ENCODE peak calls at places on chromosome 17, in ten cellular contexts. W is SK-N-SH, N is left lung, Y is brain pericyte, H is uterus, A is EH, G is posterior cingulate gyrus, P is Right ventricle myocardium superior, T is NCI-H510A, S is iris pigment epithelial cell. Z is an unnamed sample.
A peak's percentile ranks its signal among the peaks of the same experiment; 100 is the strongest.

GRCh38 chr17:62704381-62704971 is 77.0 kb downstream of the MRC2 start:
- DNase-seq in W (no peak), N (peak; percentile 65), Y (no peak), H (peak; percentile 47), A (peak; percentile 43), G (peak; percentile 89), P (peak; percentile 58), T (peak; percentile 24), S (peak; percentile 50), Z (no peak)

GRCh38 chr17:58641937-58642336 is 49.9 kb downstream of the TEX14 start:
- DNase-seq in W (no peak), N (no peak), Y (no peak), H (no peak), A (peak; percentile 20), G (no peak), P (no peak), T (no peak), S (peak; percentile 15), Z (no peak)

GRCh38 chr17:40502716-40503115 is 1.3 kb upstream of the TNS4 start:
- DNase-seq in W (no peak), N (peak; percentile 14), Y (no peak), H (no peak), A (no peak), G (peak; percentile 15), P (no peak), T (no peak), S (no peak), Z (no peak)

GRCh38 chr17:77944390-77945222 is 13.9 kb upstream of the TNRC6C start:
- DNase-seq in W (no peak), N (no peak), Y (no peak), H (no peak), A (no peak), G (no peak), P (peak; percentile 60), T (no peak), S (no peak), Z (no peak)

GRCh38 chr17:63445571-63446217 is 412 bp downstream of the CYB561 start:
- DNase-seq in W (peak; percentile 94), N (no peak), Y (no peak), H (no peak), A (peak; percentile 62), G (no peak), P (no peak), T (peak; percentile 76), S (peak; percentile 44), Z (no peak)

GRCh38 chr17:52235416-52235960 is 77.0 kb upstream of the CA10 start:
- DNase-seq in W (no peak), N (no peak), Y (no peak), H (no peak), A (no peak), G (no peak), P (no peak), T (no peak), S (no peak), Z (no peak)

GRCh38 chr17:48110722-48111121 is 3.2 kb downstream of the SNX11 start:
- DNase-seq in W (no peak), N (no peak), Y (no peak), H (no peak), A (no peak), G (no peak), P (no peak), T (no peak), S (no peak), Z (no peak)

GRCh38 chr17:1379208-1379929 is 20.7 kb downstream of the YWHAE start:
- DNase-seq in W (no peak), N (no peak), Y (no peak), H (no peak), A (no peak), G (peak; percentile 34), P (no peak), T (no peak), S (no peak), Z (no peak)

GRCh38 chr17:7393613-7394451 is 493 bp downstream of the PLSCR3 start:
- DNase-seq in W (peak; percentile 74), N (no peak), Y (no peak), H (peak; percentile 31), A (peak; percentile 37), G (peak; percentile 82), P (no peak), T (peak; percentile 68), S (no peak), Z (no peak)

GRCh38 chr17:7460850-7461660 is 16.2 kb downstream of the CHRNB1 start:
- DNase-seq in W (no peak), N (no peak), Y (no peak), H (no peak), A (no peak), G (peak; percentile 36), P (no peak), T (no peak), S (no peak), Z (no peak)

GRCh38 chr17:50148226-50149098 is 2.0 kb downstream of the PPP1R9B start:
- DNase-seq in W (peak; percentile 76), N (peak; percentile 79), Y (no peak), H (peak; percentile 50), A (peak; percentile 61), G (peak; percentile 89), P (peak; percentile 72), T (no peak), S (no peak), Z (peak; percentile 88)

GRCh38 chr17:40104570-40105471 is 4.4 kb upstream of the NR1D1 start:
- DNase-seq in W (no peak), N (no peak), Y (no peak), H (peak; percentile 66), A (no peak), G (no peak), P (no peak), T (no peak), S (no peak), Z (no peak)

GRCh38 chr17:330993-331701 is 21.5 kb downstream of the RPH3AL start:
- DNase-seq in W (no peak), N (no peak), Y (no peak), H (peak; percentile 44), A (no peak), G (peak; percentile 94), P (peak; percentile 87), T (no peak), S (no peak), Z (no peak)

GRCh38 chr17:43465049-43465448 is 18.7 kb upstream of the DHX8 start:
- DNase-seq in W (no peak), N (no peak), Y (no peak), H (no peak), A (no peak), G (no peak), P (no peak), T (no peak), S (no peak), Z (no peak)

GRCh38 chr17:10699861-10700260 is 2.5 kb downstream of the ADPRM start:
- DNase-seq in W (no peak), N (no peak), Y (no peak), H (no peak), A (peak; percentile 62), G (no peak), P (no peak), T (no peak), S (peak; percentile 88), Z (no peak)

GRCh38 chr17:32493581-32494513 is 7.1 kb downstream of the CDK5R1 start:
- DNase-seq in W (no peak), N (no peak), Y (no peak), H (no peak), A (no peak), G (peak; percentile 65), P (no peak), T (no peak), S (no peak), Z (no peak)

GRCh38 chr17:75480281-75480680 is 23.8 kb downstream of the TMEM94 start:
- DNase-seq in W (no peak), N (no peak), Y (no peak), H (no peak), A (no peak), G (peak; percentile 44), P (no peak), T (no peak), S (no peak), Z (no peak)